ENCODE peak calls at places on chromosomes 11 and 22, in seven cellular contexts. S is heart right ventricle, D is epithelial cell of esophagus, I is cardiac muscle cell, B is sigmoid colon, R is tibial artery, G is astrocyte of the cerebellum. U is an unnamed sample.

GRCh38 chr11:34342008-34342533 is 15.7 kb downstream of the ABTB2 start:
- DNase-seq in S (no peak), D (no peak), I (no peak), B (peak), R (peak), G (no peak), U (no peak)

GRCh38 chr11:133040289-133040893 is 491.9 kb downstream of the OPCML start:
- DNase-seq in S (no peak), D (peak), I (no peak), B (no peak), R (no peak), G (no peak), U (no peak)

GRCh38 chr11:106854429-106854828 is 163.8 kb downstream of the GUCY1A2 start:
- DNase-seq in S (no peak), D (no peak), I (no peak), B (no peak), R (no peak), G (no peak), U (no peak)

GRCh38 chr11:65625628-65626342 is 10.2 kb downstream of the PCNX3 start:
- DNase-seq in S (peak), D (peak), I (peak), B (no peak), R (peak), G (no peak), U (no peak)

GRCh38 chr22:42074153-42074750 is at the start of gene PHETA2:
- DNase-seq in S (peak), D (peak), I (peak), B (no peak), R (no peak), G (no peak), U (no peak)

GRCh38 chr11:113578715-113579250 is 103.6 kb upstream of the DRD2 start:
- DNase-seq in S (no peak), D (no peak), I (no peak), B (no peak), R (no peak), G (no peak), U (no peak)

GRCh38 chr22:44460287-44461082 is 37.5 kb downstream of the RTL6 start:
- DNase-seq in S (no peak), D (no peak), I (peak), B (no peak), R (no peak), G (no peak), U (no peak)

GRCh38 chr11:94974178-94974577 is 669 bp downstream of the KDM4D start:
- DNase-seq in S (no peak), D (no peak), I (no peak), B (no peak), R (no peak), G (no peak), U (no peak)

GRCh38 chr11:46537121-46537520 is 56.7 kb downstream of the AMBRA1 start:
- DNase-seq in S (no peak), D (no peak), I (peak), B (no peak), R (no peak), G (no peak), U (no peak)

GRCh38 chr11:110892741-110893285 is 180.6 kb upstream of the ARHGAP20 start:
- DNase-seq in S (no peak), D (no peak), I (peak), B (no peak), R (no peak), G (no peak), U (no peak)

GRCh38 chr22:17586831-17587440 is 23.6 kb downstream of the SLC25A18 start:
- DNase-seq in S (no peak), D (no peak), I (no peak), B (no peak), R (no peak), G (no peak), U (no peak)
- TF ChIP-seq CTCF in S (no peak), D (no peak), I (no peak), B (no peak), R (no peak), G (no peak), U (no peak)

DNA sequence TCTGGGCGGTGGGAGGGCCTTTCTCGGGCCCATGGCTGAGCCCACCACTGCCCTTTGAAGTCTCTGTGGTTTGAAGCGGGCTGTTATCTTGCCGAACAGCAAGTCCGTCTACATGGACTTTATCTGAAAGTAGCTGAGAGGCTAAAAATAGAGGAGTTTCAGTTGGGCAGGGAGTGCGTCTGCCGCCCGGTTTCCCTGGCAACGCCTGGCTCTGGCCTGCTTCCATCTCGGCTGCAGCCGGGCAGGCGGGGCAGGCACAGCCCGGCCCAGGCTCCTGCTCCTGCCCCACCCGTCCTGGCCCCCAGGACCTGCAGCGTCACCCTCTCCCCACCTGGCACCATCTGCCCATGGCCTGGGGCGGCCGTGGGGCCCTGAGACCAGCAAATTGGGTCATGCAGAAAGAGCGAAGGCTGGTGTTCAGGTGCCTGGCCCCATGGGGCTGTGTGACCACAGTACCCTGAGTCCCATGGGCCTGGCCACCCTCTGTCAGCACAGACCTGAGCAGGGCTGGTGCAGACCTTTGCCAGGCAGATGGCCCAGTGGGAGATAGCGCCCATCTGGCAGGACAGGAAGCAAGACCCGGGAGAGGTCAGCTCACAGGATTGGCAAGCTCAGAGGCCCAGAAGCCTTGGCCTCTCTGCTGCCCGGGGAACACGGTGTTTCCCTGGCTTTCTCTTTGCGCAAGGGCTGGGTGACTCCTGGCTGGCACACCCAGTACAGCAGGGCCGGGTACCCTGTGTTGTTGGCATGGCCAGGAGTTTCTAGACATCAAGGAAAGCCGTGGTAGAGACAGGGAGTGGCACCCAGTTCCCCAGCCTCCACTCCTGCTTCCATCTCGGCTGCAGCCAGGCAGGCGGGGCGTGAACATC is 79.1 kb upstream of the KCNQ1OT1 start:
- DNase-seq in S (peak), D (peak), I (peak), B (peak), R (peak), G (no peak), U (peak)
- H3K4me3 ChIP-seq in S (no peak), D (no peak), I (no peak), B (peak), R (peak), G (no peak), U (no peak)

DNA sequence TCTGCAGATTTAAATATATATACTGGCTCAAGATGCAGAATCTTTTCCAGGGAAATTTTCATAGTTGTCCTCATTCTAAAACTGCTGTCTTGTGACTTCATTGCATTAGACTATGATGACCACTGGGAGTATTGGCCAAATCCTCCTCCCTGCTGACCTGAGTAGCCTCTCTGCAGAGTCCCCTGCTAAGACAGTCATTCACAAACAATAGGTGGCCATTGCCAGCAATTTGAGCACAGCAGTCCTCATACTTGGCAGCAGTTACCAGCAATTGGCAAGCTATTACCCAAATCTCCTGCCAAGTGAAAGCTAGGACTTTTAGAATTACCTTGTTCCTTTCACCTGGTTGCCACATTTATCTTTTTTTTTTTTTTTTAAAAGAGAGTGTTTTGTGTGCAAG is 325.8 kb downstream of the FAT3 start:
- DNase-seq in S (no peak), D (no peak), I (no peak), B (no peak), R (no peak), G (no peak), U (no peak)
- TF ChIP-seq CTCF in S (no peak), D (no peak), I (no peak), B (no peak), R (no peak), G (no peak), U (no peak)

GRCh38 chr11:828501-829115 is 889 bp downstream of the CRACR2B start:
- DNase-seq in S (peak), D (no peak), I (no peak), B (no peak), R (no peak), G (no peak), U (no peak)
- H3K4me3 ChIP-seq in S (peak), D (no peak), I (no peak), B (no peak), R (no peak), G (no peak), U (no peak)

GRCh38 chr11:87356428-87356827 is 318.7 kb downstream of the TMEM135 start:
- DNase-seq in S (no peak), D (no peak), I (no peak), B (no peak), R (no peak), G (no peak), U (no peak)
- TF ChIP-seq CTCF in S (no peak), D (no peak), I (no peak), B (no peak), R (no peak), G (no peak), U (no peak)

U was measured in retinal pigment epithelial cell.